ENCODE peak calls at places on chromosomes 11 and 22, in seven cellular contexts. G, M, L, J, S, T and D are unnamed samples.

GRCh38 chr11:78460468-78460867 is 42.8 kb upstream of the GAB2 start:
- DNase-seq in J (no peak), M (peak), G (peak), S (no peak), T (no peak), L (peak), D (no peak)

GRCh38 chr11:5620606-5621521 is 3.9 kb upstream of the TRIM34 start:
- DNase-seq in T (no peak), J (no peak), G (peak), M (peak), S (peak), L (peak), D (peak)

GRCh38 chr11:94788396-94788795 is 20.2 kb downstream of the AMOTL1 start:
- DNase-seq in J (no peak), S (no peak), T (no peak), M (no peak), L (peak), G (no peak), D (no peak)

GRCh38 chr11:110190885-110191284 is 97.7 kb downstream of the ZC3H12C start:
- DNase-seq in S (no peak), L (no peak), M (no peak), J (no peak), T (no peak), G (no peak), D (no peak)

GRCh38 chr11:44018127-44018521 is 29.7 kb upstream of the ACCSL start:
- DNase-seq in S (no peak), G (no peak), L (no peak), T (peak), J (no peak), M (no peak), D (no peak)

GRCh38 chr11:72786305-72787261 is 7.3 kb downstream of the STARD10 start:
- DNase-seq in L (no peak), T (no peak), G (no peak), J (no peak), S (no peak), M (no peak), D (peak)

GRCh38 chr11:67285541-67286498 is 3.3 kb upstream of the ANKRD13D start:
- DNase-seq in G (no peak), J (peak), L (no peak), S (no peak), M (no peak), T (no peak), D (no peak)

GRCh38 chr11:57359896-57360690 is 20.9 kb downstream of the PRG3 start:
- DNase-seq in T (no peak), S (no peak), G (no peak), J (no peak), L (no peak), M (no peak), D (peak)

GRCh38 chr11:135027461-135027860 is 615.4 kb upstream of the B3GAT1 start:
- DNase-seq in G (peak), T (no peak), S (peak), J (no peak), M (peak), L (peak), D (peak)

GRCh38 chr11:62128835-62129234 is 5.0 kb downstream of the INCENP start:
- DNase-seq in T (no peak), S (no peak), M (no peak), J (no peak), G (no peak), L (no peak), D (no peak)

GRCh38 chr11:123576501-123576900 is 77.9 kb downstream of the SCN3B start:
- DNase-seq in M (no peak), J (no peak), S (no peak), G (no peak), L (no peak), T (no peak), D (no peak)

GRCh38 chr22:30312053-30312452 is 14.7 kb downstream of the TBC1D10A start:
- DNase-seq in T (no peak), J (no peak), G (peak), M (no peak), L (peak), S (no peak), D (no peak)

DNA sequence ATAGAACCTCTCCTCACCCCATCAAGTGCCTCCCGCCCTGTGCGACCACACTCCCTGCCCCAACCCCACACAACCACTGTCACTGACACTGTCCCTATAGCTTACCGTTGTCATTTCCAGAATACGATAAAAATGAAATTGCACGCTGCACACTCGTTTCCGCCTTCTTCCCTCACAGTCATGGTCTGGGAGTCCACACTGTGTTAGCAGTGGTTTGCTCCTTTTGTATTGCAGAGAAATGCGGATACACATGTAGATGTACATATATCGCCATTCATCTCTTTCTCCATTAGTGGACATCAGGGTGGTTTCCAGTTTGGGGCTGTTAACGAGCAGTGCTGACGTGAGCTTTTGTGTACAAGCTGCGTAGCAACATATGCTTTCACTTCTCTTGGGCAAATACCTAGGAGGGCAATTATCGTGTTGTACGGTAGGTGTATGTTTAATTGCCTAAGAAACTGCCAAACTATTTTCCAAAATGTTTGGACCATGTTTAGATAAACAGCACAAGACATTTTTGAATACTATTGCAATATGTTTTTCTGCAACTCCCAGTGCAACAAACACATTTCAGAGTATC is 59.2 kb upstream of the CD5 start:
- DNase-seq in S (no peak), G (no peak), T (no peak), L (no peak), J (no peak), M (no peak), D (no peak)
- H3K4me3 ChIP-seq in S (no peak), G (no peak), T (no peak), L (no peak), J (no peak), M (no peak), D (no peak)

GRCh38 chr11:120020486-120020885 is 117.4 kb downstream of the TRIM29 start:
- DNase-seq in G (no peak), T (no peak), S (no peak), L (no peak), M (no peak), J (no peak), D (no peak)
- TF ChIP-seq CTCF in G (no peak), T (no peak), S (no peak), L (no peak), M (no peak), J (no peak), D (no peak)

DNA sequence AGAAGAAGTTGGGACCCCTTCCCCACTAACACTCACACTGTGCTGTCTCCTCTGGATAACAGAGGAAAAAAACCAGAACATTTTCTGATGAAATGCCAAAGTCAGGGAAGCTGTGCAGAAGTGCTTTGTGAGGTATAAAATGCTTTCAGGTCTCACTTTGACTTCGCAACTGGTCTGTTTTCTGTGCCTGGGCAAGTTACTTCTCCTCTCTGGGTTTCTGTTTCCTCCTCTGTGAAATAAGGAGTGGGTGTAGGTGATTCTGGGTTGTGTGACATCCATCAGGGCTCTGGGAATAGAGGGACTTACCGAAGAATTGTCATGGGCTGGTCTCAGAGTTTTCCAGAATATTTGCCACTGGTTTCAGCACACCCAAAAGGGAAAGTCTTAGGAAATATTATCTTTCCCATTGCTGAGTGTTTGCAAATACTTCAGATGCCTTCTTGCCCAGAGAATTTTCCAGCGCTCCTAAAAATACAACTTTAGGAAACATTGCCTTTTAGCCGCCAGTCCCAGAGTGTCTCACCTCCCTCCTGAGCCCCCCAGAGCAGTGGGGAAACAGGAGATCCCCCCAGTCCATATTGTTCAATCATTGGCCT is 118.5 kb downstream of the KIAA1671 start:
- DNase-seq in M (peak), L (peak), G (no peak), T (no peak), J (no peak), S (no peak), D (no peak)
- H3K4me3 ChIP-seq in M (no peak), L (no peak), G (no peak), T (no peak), J (peak), S (no peak), D (no peak)

DNA sequence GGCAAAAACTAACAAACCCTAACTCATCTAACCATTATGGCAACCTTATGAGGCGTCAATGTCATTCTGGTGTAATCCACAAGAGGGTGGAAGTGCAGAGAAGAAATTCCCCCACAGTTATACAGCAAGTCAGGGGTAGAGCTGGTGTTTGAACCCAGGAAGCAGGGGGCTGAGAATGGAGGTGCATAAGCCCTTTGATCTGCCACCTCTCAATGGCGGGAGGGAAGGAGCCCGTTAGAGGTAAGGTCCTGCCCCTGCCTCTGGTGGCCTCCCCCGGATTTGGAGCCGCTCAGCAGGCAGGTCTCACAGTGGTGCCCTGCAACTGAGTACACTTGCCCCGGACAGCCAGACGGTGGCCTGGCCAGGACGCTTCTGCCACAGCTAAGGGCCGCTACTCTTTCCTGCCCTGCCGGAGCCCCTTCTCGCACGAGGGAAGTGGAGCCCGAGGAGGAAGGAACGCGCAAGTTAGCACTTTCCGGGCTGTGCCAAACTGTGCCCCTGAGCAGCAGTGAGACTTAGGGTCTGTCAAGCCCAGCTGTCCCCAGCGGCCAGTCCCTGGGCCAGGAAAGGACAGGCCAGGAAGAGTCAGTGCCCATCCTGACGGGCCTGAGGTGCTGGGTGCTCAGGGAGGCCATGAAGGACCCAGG is 1.1 kb downstream of the FXYD2 start:
- DNase-seq in S (no peak), L (no peak), M (peak), G (no peak), J (peak), T (peak), D (no peak)
- TF ChIP-seq CTCF in S (no peak), L (no peak), M (peak), G (peak), J (no peak), T (no peak), D (peak)

GRCh38 chr11:111837366-111837891 is 34.0 kb downstream of the ALG9 start:
- DNase-seq in L (no peak), S (no peak), M (no peak), J (no peak), G (no peak), T (no peak), D (no peak)
- H3K4me3 ChIP-seq in L (no peak), S (no peak), M (no peak), J (no peak), G (no peak), T (no peak), D (no peak)

DNA sequence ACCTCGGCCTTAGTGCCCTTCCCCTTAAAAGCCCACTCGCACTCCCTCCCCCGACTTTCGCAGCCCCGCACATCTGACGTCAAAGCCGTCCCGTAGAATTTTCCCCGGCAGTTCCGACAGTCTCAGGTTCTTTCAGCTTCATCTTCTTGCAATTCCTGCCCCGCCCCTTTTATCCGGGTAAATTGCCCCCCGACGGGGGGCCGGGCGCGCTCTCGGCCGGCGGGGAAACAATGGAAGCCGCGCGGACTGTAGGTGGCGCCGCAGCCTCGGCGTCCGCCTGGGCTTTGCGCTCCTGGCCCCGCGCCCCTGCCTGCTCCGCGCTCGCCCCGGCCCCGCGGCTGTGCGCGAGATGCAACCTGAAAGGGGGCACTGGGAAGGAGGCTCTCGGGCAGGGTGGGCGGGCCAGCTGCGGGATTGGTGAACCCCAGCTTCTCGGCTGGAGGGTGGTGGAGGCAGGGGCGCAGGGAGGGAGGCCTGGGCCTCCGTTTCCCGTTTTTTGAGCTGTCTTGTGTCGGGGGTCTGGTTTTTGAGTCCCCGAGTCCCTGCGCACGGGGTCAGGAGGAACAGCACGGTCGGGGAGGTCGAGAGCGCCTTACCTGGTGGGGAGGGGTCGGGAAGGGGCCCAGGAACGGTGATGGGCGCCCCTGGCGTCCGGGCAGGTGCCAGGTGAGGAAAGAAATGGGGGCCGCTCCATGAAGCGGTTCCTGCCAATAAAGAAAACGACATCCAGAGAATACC is 855 bp upstream of the FGF19 start:
- DNase-seq in T (no peak), G (peak), S (no peak), M (peak), J (no peak), L (no peak), D (peak)
- TF ChIP-seq CTCF in T (no peak), G (peak), S (no peak), M (peak), J (peak), L (peak), D (peak)

GRCh38 chr11:64357904-64358535 is 942 bp upstream of the RPS6KA4 start:
- DNase-seq in T (no peak), G (peak), L (no peak), S (no peak), M (no peak), J (peak), D (peak)
- H3K4me3 ChIP-seq in T (peak), G (peak), L (peak), S (no peak), M (no peak), J (peak), D (peak)

DNA sequence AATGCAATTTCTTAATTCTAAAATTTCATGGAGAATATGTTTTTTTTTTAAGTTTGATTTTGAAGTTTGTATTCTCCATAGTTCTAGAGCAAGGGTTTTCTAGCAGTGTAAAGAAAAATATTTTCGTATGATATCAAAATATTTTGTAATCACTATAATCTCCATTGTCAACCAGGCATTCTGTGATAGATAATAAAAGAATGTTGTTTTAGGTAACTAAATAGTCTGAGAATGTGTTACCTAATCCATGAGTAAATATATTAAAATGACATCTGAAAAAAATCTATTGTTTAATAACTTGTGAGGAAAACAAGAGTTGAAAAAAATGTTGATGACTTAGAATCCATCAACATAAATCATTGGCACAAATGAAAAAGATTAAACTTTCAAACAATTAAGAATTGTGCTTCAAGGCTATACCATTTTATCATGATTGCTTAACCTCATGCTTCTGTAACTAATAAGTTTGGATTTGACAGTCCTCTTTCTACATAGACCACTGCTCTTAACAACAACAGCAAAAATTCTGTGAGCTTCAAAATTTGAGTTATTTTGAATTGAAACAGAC is 2211.8 kb downstream of the LRRC4C start:
- DNase-seq in M (no peak), T (no peak), L (no peak), S (no peak), G (peak), J (no peak), D (no peak)
- TF ChIP-seq CTCF in M (no peak), T (no peak), L (no peak), S (no peak), G (no peak), J (no peak), D (no peak)